ENCODE peak calls at places on chromosomes 11 and 22, in nine cellular contexts. W, G, F, U, R, Z, E, A and T are unnamed samples.
A peak's percentile ranks its signal among the peaks of the same experiment; 100 is the strongest.

GRCh38 chr11:2576116-2576515 is 123.7 kb downstream of the KCNQ1OT1 start:
- DNase-seq in A (no peak), E (peak; percentile 14), W (no peak), G (no peak), U (no peak), R (peak; percentile 6), F (no peak), Z (no peak), T (peak; percentile 5)

GRCh38 chr11:75072582-75072981 is 24.1 kb downstream of the OR2AT4 start:
- DNase-seq in E (no peak), U (no peak), R (no peak), W (no peak), F (no peak), Z (no peak), G (no peak), A (no peak), T (no peak)

GRCh38 chr22:20130319-20130718 is 1.3 kb upstream of the ZDHHC8 start:
- DNase-seq in W (no peak), R (no peak), A (no peak), F (no peak), E (no peak), Z (no peak), G (no peak), U (no peak), T (no peak)

GRCh38 chr11:112634551-112634950 is 326.7 kb upstream of the NCAM1 start:
- DNase-seq in U (no peak), Z (no peak), A (no peak), W (no peak), G (no peak), R (no peak), F (no peak), E (no peak), T (no peak)

GRCh38 chr22:27433585-27434190 is 367.9 kb downstream of the MN1 start:
- DNase-seq in E (no peak), U (no peak), W (no peak), G (no peak), A (no peak), R (no peak), Z (no peak), F (no peak), T (peak; percentile 49)

GRCh38 chr11:24679686-24680318 is 182.9 kb downstream of the LUZP2 start:
- DNase-seq in G (no peak), U (no peak), E (no peak), R (no peak), A (no peak), W (no peak), Z (no peak), F (no peak), T (no peak)

GRCh38 chr11:34501500-34501899 is 12.1 kb downstream of the ELF5 start:
- DNase-seq in F (peak; percentile 96), A (peak; percentile 83), W (peak; percentile 66), G (no peak), R (no peak), Z (peak; percentile 12), U (peak; percentile 71), E (no peak), T (no peak)

GRCh38 chr11:83409891-83410290 is 123.7 kb upstream of the CCDC90B start:
- DNase-seq in F (no peak), U (no peak), R (no peak), E (no peak), A (no peak), Z (no peak), W (no peak), G (no peak), T (peak; percentile 22)

GRCh38 chr11:122042981-122043380 is 73.0 kb downstream of the BLID start:
- DNase-seq in E (no peak), Z (no peak), A (no peak), U (peak; percentile 38), R (no peak), W (no peak), F (no peak), G (no peak), T (no peak)

GRCh38 chr11:132101861-132102260 is 731.4 kb downstream of the NTM start:
- DNase-seq in G (no peak), Z (no peak), F (peak; percentile 51), R (no peak), W (peak; percentile 11), A (no peak), E (no peak), U (no peak), T (no peak)

GRCh38 chr11:119149371-119150275 is 771 bp downstream of the ABCG4 start:
- DNase-seq in R (peak; percentile 38), W (no peak), U (no peak), A (no peak), Z (no peak), G (no peak), F (no peak), E (no peak), T (no peak)

GRCh38 chr11:92500463-92500862 is 275.8 kb downstream of the FAT3 start:
- DNase-seq in W (no peak), Z (no peak), U (no peak), R (no peak), G (no peak), A (peak; percentile 30), E (no peak), F (no peak), T (no peak)

GRCh38 chr11:33445761-33446161 is 188.6 kb downstream of the HIPK3 start:
- DNase-seq in W (peak; percentile 21), G (no peak), E (no peak), F (peak; percentile 48), Z (no peak), U (no peak), R (no peak), A (peak; percentile 6), T (no peak)

GRCh38 chr22:30336752-30337460 is 10.2 kb upstream of the TBC1D10A start:
- DNase-seq in Z (no peak), R (no peak), W (no peak), F (no peak), A (no peak), U (no peak), G (no peak), E (no peak), T (no peak)

GRCh38 chr11:106482920-106483761 is 405.7 kb downstream of the AASDHPPT start:
- DNase-seq in R (no peak), E (no peak), W (peak; percentile 71), A (peak; percentile 68), G (no peak), Z (no peak), F (peak; percentile 85), U (no peak), T (no peak)

GRCh38 chr22:37195921-37196320 is 7.9 kb upstream of the C1QTNF6 start:
- DNase-seq in R (no peak), W (no peak), G (no peak), A (no peak), Z (no peak), E (peak; percentile 64), U (no peak), F (no peak), T (no peak)

GRCh38 chr22:25402160-25402500 is 162.3 kb upstream of the GRK3 start:
- DNase-seq in G (no peak), A (no peak), U (no peak), Z (no peak), E (no peak), F (no peak), R (no peak), W (no peak), T (no peak)

DNA sequence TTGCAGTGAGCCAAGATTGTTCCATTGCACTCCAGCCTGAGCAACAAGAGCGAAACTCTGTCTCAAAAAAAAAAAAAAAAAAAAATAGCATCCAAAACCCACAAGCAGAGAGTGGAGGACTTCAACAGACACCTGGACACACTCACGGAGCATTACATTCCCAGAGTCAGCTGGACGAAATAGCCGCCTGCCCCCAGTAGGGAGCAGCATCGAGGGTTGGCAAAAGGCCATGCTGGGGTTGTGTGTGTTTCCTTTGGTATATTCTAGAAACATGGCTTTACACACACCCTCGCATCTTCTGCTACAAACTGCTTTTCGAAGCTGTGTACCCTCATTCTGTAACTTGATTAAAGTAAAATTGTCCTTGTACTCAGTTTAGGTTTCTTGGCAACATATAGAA is 5.3 kb downstream of the ADA2 start:
- DNase-seq in G (no peak), Z (no peak), F (peak; percentile 16), U (no peak), W (peak; percentile 55), E (peak; percentile 57), A (no peak), R (peak; percentile 72), T (peak; percentile 80)
- TF ChIP-seq CTCF in G (peak; percentile 68), Z (no peak), F (peak; percentile 46), U (peak; percentile 33), W (peak; percentile 46), E (no peak), A (peak; percentile 47), R (peak; percentile 31), T (peak; percentile 19)

GRCh38 chr11:127471662-127472061 is 471.1 kb upstream of the KIRREL3 start:
- DNase-seq in U (no peak), W (no peak), F (no peak), G (no peak), E (no peak), Z (no peak), A (no peak), R (no peak), T (no peak)
- TF ChIP-seq CTCF in U (no peak), W (no peak), F (peak; percentile 1), G (peak; percentile 30), E (no peak), Z (no peak), A (peak; percentile 5), R (peak; percentile 16), T (no peak)

GRCh38 chr11:396511-396947 is 2.5 kb downstream of the PKP3 start:
- DNase-seq in F (no peak), E (no peak), W (peak; percentile 36), U (no peak), Z (no peak), R (peak; percentile 46), G (no peak), A (no peak), T (no peak)
- TF ChIP-seq CTCF in F (peak; percentile 45), E (no peak), W (peak; percentile 34), U (peak; percentile 50), Z (peak; percentile 19), R (no peak), G (peak; percentile 25), A (peak; percentile 57), T (no peak)

DNA sequence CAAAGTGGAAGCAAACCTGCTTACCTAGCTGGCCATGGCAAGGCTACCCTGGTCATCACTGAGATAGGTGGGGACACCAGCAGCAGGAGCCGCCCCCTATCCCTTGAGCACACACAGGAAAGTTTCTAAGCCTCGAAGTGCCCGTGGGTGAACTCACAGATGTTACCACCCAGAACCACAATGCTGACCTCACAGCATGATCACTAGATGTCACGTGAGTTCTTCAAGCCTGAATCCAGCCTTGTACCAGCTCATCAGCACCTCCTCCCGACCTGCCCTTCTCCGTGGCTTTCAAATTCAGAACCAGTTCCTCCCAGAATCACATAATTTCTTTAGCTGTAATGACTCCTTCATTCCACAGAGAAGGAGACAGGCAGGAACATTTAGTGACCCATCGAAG is 24.7 kb upstream of the TIMP3 start:
- DNase-seq in G (no peak), A (no peak), W (no peak), R (no peak), Z (no peak), U (no peak), F (no peak), E (no peak), T (peak; percentile 32)
- TF ChIP-seq CTCF in G (no peak), A (no peak), W (no peak), R (no peak), Z (no peak), U (no peak), F (no peak), E (no peak), T (no peak)

GRCh38 chr11:124953753-124954624 is at the start of gene CCDC15:
- DNase-seq in G (peak; percentile 96), F (peak; percentile 98), E (peak; percentile 98), A (peak; percentile 93), Z (peak; percentile 86), W (peak; percentile 98), R (peak; percentile 98), U (peak; percentile 88), T (peak; percentile 99)
- TF ChIP-seq CTCF in G (no peak), F (no peak), E (no peak), A (no peak), Z (no peak), W (no peak), R (no peak), U (no peak), T (no peak)